ENCODE peak calls at places on chromosomes 11 and 22, in four cellular contexts. L is A549, H is EL, S is MM.1S. R is an unnamed sample.

GRCh38 chr11:73121692-73122091 is 20.4 kb downstream of the FCHSD2 start:
- DNase-seq in L (no peak), H (no peak), S (no peak), R (no peak)

GRCh38 chr11:64936539-64936938 is 846 bp upstream of the GPHA2 start:
- DNase-seq in L (no peak), H (no peak), S (no peak), R (no peak)

GRCh38 chr11:61922539-61922938 is 5.2 kb upstream of the RAB3IL1 start:
- DNase-seq in L (no peak), H (peak), S (no peak), R (peak)

GRCh38 chr11:61511383-61511782 is 2.8 kb downstream of the LRRC10B start:
- DNase-seq in L (no peak), H (no peak), S (no peak), R (no peak)

GRCh38 chr22:19870153-19871022 is 15.7 kb upstream of the GNB1L start:
- DNase-seq in L (no peak), H (no peak), S (no peak), R (no peak)

GRCh38 chr22:19779685-19780268 is 19.2 kb downstream of the TBX1 start:
- DNase-seq in L (no peak), H (peak), S (no peak), R (no peak)

GRCh38 chr11:14110629-14111028 is 148.1 kb downstream of the SPON1 start:
- DNase-seq in L (no peak), H (no peak), S (no peak), R (no peak)

GRCh38 chr11:9017773-9018172 is 14.0 kb upstream of the NRIP3 start:
- DNase-seq in L (no peak), H (no peak), S (no peak), R (peak)

GRCh38 chr22:40334060-40334459 is 12.2 kb upstream of the ADSL start:
- DNase-seq in L (no peak), H (no peak), S (no peak), R (no peak)

GRCh38 chr11:62402226-62402625 is 16.6 kb upstream of the SCGB1A1 start:
- DNase-seq in L (no peak), H (no peak), S (no peak), R (peak)

GRCh38 chr11:62980133-62980760 is 4.5 kb downstream of the SLC22A6 start:
- DNase-seq in L (no peak), H (no peak), S (no peak), R (peak)

GRCh38 chr22:29383740-29384139 is 4.6 kb downstream of the AP1B1 start:
- DNase-seq in L (no peak), H (no peak), S (no peak), R (no peak)

GRCh38 chr11:67024410-67024809 is 1.5 kb downstream of the SYT12 start:
- DNase-seq in L (no peak), H (no peak), S (peak), R (no peak)

GRCh38 chr11:85955531-85955930 is 100.3 kb downstream of the CCDC83 start:
- DNase-seq in L (no peak), H (peak), S (no peak), R (peak)

GRCh38 chr22:42368379-42369249 is 63.6 kb downstream of the NFAM1 start:
- DNase-seq in L (no peak), H (no peak), S (no peak), R (peak)

GRCh38 chr22:27825174-27825573 is 23.6 kb upstream of the MN1 start:
- DNase-seq in L (no peak), H (no peak), S (no peak), R (no peak)

GRCh38 chr11:16791494-16791961 is 53.1 kb downstream of the C11orf58 start:
- DNase-seq in L (peak), H (peak), S (no peak), R (peak)

GRCh38 chr11:72762641-72763304 is 10.6 kb upstream of the ARAP1 start:
- DNase-seq in L (no peak), H (no peak), S (peak), R (no peak)

GRCh38 chr11:45929486-45930030 is 7.1 kb downstream of the LARGE2 start:
- DNase-seq in L (no peak), H (peak), S (no peak), R (peak)

R was measured in GM23248.